ENCODE peak calls at places on chromosome 7, in six cellular contexts. V, I, R, A, P and J are unnamed samples.

GRCh38 chr7:66167773-66168367 is 37.3 kb upstream of the TPST1 start:
- DNase-seq in V (no peak), I (peak), R (no peak), A (no peak), P (peak), J (peak)

GRCh38 chr7:136874393-136875032 is 6.1 kb downstream of the CHRM2 start:
- DNase-seq in V (no peak), I (peak), R (no peak), A (peak), P (peak), J (peak)

GRCh38 chr7:120856621-120857352 is 1.2 kb downstream of the TSPAN12 start:
- DNase-seq in V (peak), I (peak), R (peak), A (peak), P (peak), J (peak)

GRCh38 chr7:6271091-6271658 is 1.2 kb downstream of the CYTH3 start:
- DNase-seq in V (no peak), I (peak), R (peak), A (no peak), P (peak), J (no peak)

GRCh38 chr7:42763137-42763551 is 148.7 kb downstream of the C7orf25 start:
- DNase-seq in V (no peak), I (no peak), R (no peak), A (no peak), P (no peak), J (no peak)

GRCh38 chr7:3089493-3089892 is 45.8 kb upstream of the CARD11 start:
- DNase-seq in V (no peak), I (peak), R (peak), A (peak), P (peak), J (peak)

GRCh38 chr7:145265180-145265579 is 429.3 kb upstream of the TPK1 start:
- DNase-seq in V (no peak), I (no peak), R (no peak), A (no peak), P (no peak), J (no peak)

GRCh38 chr7:23622469-23622868 is 25.3 kb downstream of the CCDC126 start:
- DNase-seq in V (no peak), I (peak), R (no peak), A (no peak), P (no peak), J (peak)

GRCh38 chr7:84624527-84624926 is 429.9 kb upstream of the SEMA3A start:
- DNase-seq in V (no peak), I (no peak), R (no peak), A (no peak), P (no peak), J (no peak)

GRCh38 chr7:133789951-133790350 is 337.2 kb upstream of the LRGUK start:
- DNase-seq in V (no peak), I (peak), R (no peak), A (no peak), P (no peak), J (no peak)

GRCh38 chr7:20206104-20206896 is 10.9 kb downstream of the MACC1 start:
- DNase-seq in V (no peak), I (no peak), R (no peak), A (no peak), P (no peak), J (no peak)

GRCh38 chr7:64562246-64562620 is 638 bp downstream of the ZNF680 start:
- DNase-seq in V (no peak), I (no peak), R (peak), A (no peak), P (no peak), J (no peak)
- TF ChIP-seq SMC3 in V (no peak), I (no peak), R (no peak), A (no peak), P (no peak), J (no peak)

GRCh38 chr7:69067397-69067796 is 530.9 kb upstream of the AUTS2 start:
- DNase-seq in V (no peak), I (no peak), R (no peak), A (peak), P (no peak), J (no peak)
- TF ChIP-seq SMC3 in V (no peak), I (no peak), R (peak), A (peak), P (peak), J (peak)

GRCh38 chr7:82405291-82405690 is 38.3 kb downstream of the CACNA2D1 start:
- DNase-seq in V (no peak), I (no peak), R (no peak), A (no peak), P (no peak), J (no peak)

GRCh38 chr7:82406937-82407336 is 36.6 kb downstream of the CACNA2D1 start:
- DNase-seq in V (no peak), I (peak), R (no peak), A (no peak), P (no peak), J (no peak)

GRCh38 chr7:82404647-82405046 is 38.9 kb downstream of the CACNA2D1 start:
- DNase-seq in V (no peak), I (no peak), R (no peak), A (no peak), P (no peak), J (no peak)

GRCh38 chr7:82404094-82404493 is 39.5 kb downstream of the CACNA2D1 start:
- DNase-seq in V (no peak), I (no peak), R (no peak), A (no peak), P (no peak), J (no peak)
- TF ChIP-seq SMC3 in V (no peak), I (no peak), R (no peak), A (no peak), P (no peak), J (no peak)

GRCh38 chr7:156493942-156494341 is 146.6 kb upstream of the RNF32 start:
- DNase-seq in V (no peak), I (peak), R (no peak), A (no peak), P (no peak), J (no peak)
- TF ChIP-seq SMC3 in V (no peak), I (no peak), R (no peak), A (no peak), P (no peak), J (no peak)

GRCh38 chr7:94355389-94355788 is 39.3 kb upstream of the COL1A2 start:
- DNase-seq in V (no peak), I (peak), R (no peak), A (no peak), P (no peak), J (no peak)
- TF ChIP-seq SMC3 in V (no peak), I (no peak), R (no peak), A (no peak), P (no peak), J (no peak)

GRCh38 chr7:159027803-159028455 is 116.7 kb downstream of the VIPR2 start:
- DNase-seq in V (no peak), I (no peak), R (no peak), A (no peak), P (no peak), J (peak)

GRCh38 chr7:159024280-159024951 is 120.3 kb downstream of the VIPR2 start:
- DNase-seq in V (no peak), I (no peak), R (no peak), A (no peak), P (no peak), J (no peak)

GRCh38 chr7:159027091-159027802 is 117.4 kb downstream of the VIPR2 start:
- DNase-seq in V (no peak), I (no peak), R (no peak), A (no peak), P (no peak), J (no peak)

GRCh38 chr7:159025161-159025779 is 119.4 kb downstream of the VIPR2 start:
- DNase-seq in V (no peak), I (no peak), R (no peak), A (no peak), P (no peak), J (no peak)

GRCh38 chr7:159026271-159027047 is 118.2 kb downstream of the VIPR2 start:
- DNase-seq in V (no peak), I (no peak), R (no peak), A (no peak), P (no peak), J (no peak)
- TF ChIP-seq SMC3 in V (no peak), I (no peak), R (no peak), A (no peak), P (no peak), J (no peak)

DNA sequence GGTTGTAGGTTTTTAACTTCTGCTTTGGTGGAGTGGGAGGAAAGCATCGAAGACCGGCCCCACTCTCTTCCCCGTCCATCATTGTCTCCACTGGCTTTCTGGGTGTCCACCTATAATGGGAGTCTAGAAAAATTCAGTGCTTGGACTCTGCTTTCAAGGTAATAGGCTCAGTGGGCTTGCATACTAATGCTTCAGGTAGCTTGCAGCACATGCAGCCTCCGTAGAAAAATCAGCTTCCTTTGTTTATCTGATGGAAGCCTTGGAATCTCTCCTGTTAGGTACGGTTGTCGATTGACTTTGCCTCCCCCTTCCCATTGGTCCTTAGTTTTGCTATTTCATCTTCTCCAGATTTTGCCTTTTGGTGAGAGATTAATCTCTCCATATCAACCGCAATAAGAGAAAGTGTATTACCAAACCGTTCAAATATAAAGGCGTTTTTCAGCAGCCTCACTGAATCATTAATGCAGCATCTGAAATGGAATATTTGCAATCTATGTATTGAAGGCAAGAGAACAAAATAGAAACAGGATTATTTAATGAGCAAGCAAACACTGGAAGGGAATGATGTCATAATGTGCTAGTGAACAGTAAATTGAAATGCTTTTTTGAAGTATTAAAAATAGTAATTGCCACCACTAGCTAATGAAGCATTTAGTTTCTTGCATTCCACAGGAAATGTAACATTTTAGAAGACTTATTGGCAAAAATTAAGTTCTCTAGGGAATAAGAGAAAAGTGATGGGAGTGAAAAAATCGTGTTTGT is 944 bp downstream of the AVL9 start:
- DNase-seq in V (no peak), I (no peak), R (peak), A (peak), P (peak), J (no peak)
- TF ChIP-seq SMC3 in V (no peak), I (no peak), R (no peak), A (no peak), P (no peak), J (no peak)

GRCh38 chr7:149854611-149855367 is 16.6 kb downstream of the ZNF862 start:
- DNase-seq in V (no peak), I (peak), R (no peak), A (no peak), P (peak), J (peak)
- TF ChIP-seq SMC3 in V (no peak), I (no peak), R (no peak), A (no peak), P (no peak), J (no peak)

GRCh38 chr7:29113384-29114102 is 32.8 kb downstream of the CPVL start:
- DNase-seq in V (no peak), I (no peak), R (peak), A (no peak), P (no peak), J (peak)
- TF ChIP-seq SMC3 in V (peak), I (no peak), R (peak), A (no peak), P (peak), J (peak)

DNA sequence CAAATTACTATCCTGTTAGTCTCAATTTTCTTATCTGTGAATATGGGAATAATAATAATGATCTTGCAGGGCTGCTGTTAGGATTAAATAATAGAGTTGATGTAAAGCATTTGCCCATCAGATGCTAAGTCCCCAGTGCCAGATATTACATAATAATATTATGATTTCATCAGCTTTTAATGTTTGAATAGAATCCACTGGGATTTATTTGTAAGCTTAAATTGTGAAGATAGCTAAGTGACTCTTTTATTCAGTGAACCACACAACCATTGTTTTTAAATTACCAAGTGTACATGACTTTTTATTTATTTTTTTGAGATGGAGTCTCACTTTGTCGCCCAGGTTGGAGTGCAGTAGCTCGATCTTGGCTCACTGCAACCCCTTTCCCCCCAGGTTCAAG is 510.3 kb upstream of the DPP6 start:
- DNase-seq in V (no peak), I (no peak), R (no peak), A (no peak), P (no peak), J (no peak)
- TF ChIP-seq SMC3 in V (no peak), I (no peak), R (no peak), A (no peak), P (no peak), J (no peak)